ENCODE peak calls at places on chromosomes 1 and 21, in five cellular contexts. T, N, G, Z and W are unnamed samples.

GRCh38 chr1:188709146-188709545 is 1768.5 kb downstream of the BRINP3 start:
- DNase-seq in T (no peak), N (no peak), G (no peak), Z (no peak), W (no peak)

GRCh38 chr1:51535006-51535592 is 16.0 kb upstream of the EPS15 start:
- DNase-seq in T (peak; percentile 48), N (peak; percentile 36), G (no peak), Z (peak; percentile 55), W (peak; percentile 18)

GRCh38 chr21:45906196-45906805 is 75.3 kb upstream of the COL6A1 start:
- DNase-seq in T (no peak), N (no peak), G (peak; percentile 23), Z (peak; percentile 15), W (no peak)

GRCh38 chr1:219917281-219917680 is 11.1 kb downstream of the SLC30A10 start:
- DNase-seq in T (no peak), N (no peak), G (no peak), Z (no peak), W (no peak)

GRCh38 chr1:156869455-156869854 is 8.8 kb downstream of the NTRK1 start:
- DNase-seq in T (no peak), N (no peak), G (no peak), Z (no peak), W (no peak)

GRCh38 chr1:232029297-232029696 is 402.7 kb downstream of the DISC1 start:
- DNase-seq in T (peak; percentile 12), N (no peak), G (no peak), Z (no peak), W (no peak)

GRCh38 chr1:41791667-41792484 is 126.8 kb downstream of the HIVEP3 start:
- DNase-seq in T (no peak), N (no peak), G (no peak), Z (no peak), W (no peak)

GRCh38 chr1:223161321-223161720 is 18.3 kb upstream of the TLR5 start:
- DNase-seq in T (no peak), N (no peak), G (no peak), Z (no peak), W (no peak)

GRCh38 chr1:65503427-65503826 is 83.0 kb downstream of the LEPR start:
- DNase-seq in T (no peak), N (no peak), G (no peak), Z (no peak), W (no peak)

GRCh38 chr1:19770436-19771190 is 29.1 kb downstream of the TMCO4 start:
- DNase-seq in T (no peak), N (no peak), G (no peak), Z (no peak), W (no peak)

GRCh38 chr21:31973402-31973944 is 100.7 kb downstream of the HUNK start:
- DNase-seq in T (no peak), N (no peak), G (no peak), Z (no peak), W (no peak)

GRCh38 chr1:158101944-158102343 is 78.8 kb upstream of the CD1D start:
- DNase-seq in T (no peak), N (no peak), G (no peak), Z (no peak), W (no peak)

DNA sequence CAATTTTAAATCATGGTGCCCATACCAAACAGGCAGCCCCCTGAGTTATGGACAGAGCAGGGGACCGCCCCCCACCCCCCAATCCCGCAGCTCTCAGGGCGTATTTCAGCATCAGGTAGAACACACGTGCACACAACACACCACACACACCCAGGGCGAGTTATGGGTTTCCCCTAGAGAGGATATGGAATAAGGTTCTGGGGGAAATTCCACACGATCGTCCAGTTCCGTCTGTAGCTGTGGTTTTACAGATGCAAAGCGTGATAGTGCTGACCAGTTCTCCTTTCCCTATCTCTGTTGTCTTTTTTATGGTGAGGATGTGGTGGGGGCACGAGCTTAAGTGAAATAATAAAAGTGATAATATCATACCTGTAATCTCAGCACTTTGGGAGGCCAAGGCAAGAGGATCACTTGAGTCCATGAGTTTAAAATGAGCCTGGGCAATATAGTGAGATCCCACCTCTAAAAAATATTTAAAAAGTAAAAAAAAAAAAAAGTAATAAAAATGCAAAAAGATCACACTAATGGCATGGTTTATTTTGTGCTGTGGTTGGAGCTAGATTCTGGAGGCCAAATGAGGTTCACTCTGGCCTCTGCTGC is 25.1 kb downstream of the C2CD2 start:
- DNase-seq in T (no peak), N (no peak), G (no peak), Z (no peak), W (no peak)
- H3K4me1 ChIP-seq in T (peaks cover 15% of the 10 kb centered on the region), N (no peaks in the 10 kb centered on the region), G (peaks cover 14% of the 10 kb centered on the region), Z (peaks cover 36% of the 10 kb centered on the region), W (peaks cover 73% of the 10 kb centered on the region)

DNA sequence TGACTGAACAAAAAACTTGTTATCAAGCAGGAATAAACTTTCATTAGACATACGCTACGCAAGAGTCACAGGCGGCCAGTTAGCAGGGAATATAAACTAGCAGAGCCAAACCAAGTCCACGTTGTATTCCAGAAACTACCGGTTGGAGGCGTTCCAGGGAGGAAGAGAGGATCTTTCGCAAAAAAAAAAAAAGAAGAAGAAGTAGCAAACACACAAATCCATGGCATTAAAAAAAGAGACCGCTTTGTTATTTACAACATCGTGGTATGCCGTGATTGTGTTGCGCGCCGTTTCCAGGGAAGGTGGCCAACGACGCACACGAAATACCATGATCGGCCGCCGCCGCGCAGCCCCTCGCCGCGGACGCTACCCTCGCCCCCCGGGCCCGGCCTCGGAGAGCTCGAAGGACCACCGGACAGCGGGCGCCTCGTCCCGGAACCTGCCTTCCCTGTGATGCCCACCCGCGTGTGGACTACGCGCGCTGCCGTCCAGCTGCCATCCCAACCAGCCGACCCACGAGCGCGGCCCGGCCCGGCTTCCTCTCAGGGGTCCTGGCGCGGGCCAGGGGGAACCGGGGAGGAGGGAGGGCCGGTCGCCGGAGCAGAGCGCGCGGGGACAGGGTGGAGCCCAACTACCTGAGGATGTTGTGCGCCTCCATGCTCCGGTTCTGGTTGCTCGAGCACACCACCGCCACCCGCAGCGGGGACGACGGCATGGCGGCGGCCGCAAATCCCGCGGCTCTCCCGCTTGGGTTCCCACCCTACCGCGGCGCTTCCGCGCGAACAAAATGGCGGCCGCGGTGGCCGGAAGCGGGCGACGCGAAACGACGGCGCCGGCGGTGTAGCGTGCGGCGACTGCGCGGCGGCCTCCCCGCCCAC is 581 bp downstream of the SSU72 start:
- DNase-seq in T (peak; percentile 91), N (peak; percentile 59), G (peak; percentile 84), Z (no peak), W (peak; percentile 63)
- TF ChIP-seq CTCF in T (peak; percentile 42), N (no peak), G (peak; percentile 10), Z (peak; percentile 24), W (peak; percentile 5)

DNA sequence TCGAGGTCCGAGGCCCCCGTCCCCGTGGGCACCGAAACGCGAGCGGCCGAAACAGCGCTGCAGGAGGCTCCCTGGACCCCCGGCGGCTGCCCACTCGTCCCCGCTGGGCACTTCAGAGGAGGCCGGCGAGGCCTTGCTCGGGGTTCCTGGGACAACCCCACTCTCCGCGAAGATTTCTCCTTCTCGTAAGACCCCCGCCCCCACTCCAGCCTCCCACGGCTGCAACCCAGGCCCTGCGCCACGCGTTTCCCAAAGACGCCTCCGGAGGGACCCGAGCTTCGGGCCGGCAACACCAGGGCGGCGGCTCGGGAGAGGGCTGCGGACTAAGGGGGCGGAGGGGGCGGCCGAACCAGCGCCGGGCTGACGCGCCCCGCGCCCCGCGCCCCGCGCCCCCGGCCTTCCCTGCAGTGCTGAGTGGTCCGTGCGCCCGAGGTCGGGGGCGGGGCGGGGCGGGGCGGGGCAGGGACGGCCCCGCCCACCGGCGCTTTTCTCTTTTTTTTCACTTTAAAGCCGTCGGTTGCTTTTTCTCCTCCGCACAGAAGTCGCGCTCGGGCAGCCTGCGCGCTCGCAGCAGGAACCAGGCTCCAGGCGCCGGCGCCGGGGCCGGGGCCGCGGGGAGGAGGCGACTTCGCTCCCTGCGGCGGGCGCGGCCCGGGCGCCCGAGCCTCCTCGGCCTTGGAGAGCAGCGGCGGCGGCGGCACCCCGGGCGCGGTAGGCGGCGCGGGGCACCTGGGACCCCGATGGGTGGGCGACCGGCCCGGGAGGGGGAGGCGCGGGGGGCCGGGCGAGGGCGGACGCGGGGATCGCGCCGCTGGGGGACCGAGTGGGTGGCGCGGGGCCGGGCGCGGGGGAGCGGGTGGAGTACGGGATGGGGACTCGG is at the start of gene SPSB1:
- DNase-seq in T (peak; percentile 88), N (peak; percentile 68), G (peak; percentile 86), Z (peak; percentile 85), W (peak; percentile 67)
- H3K4me1 ChIP-seq in T (peaks cover 4% of the 10 kb centered on the region), N (peaks cover 4% of the 10 kb centered on the region), G (peaks cover 41% of the 10 kb centered on the region), Z (peaks cover 13% of the 10 kb centered on the region), W (peaks cover 64% of the 10 kb centered on the region)

GRCh38 chr1:229254910-229255541 is 15.9 kb upstream of the RAB4A start:
- DNase-seq in T (peak; percentile 46), N (no peak), G (no peak), Z (no peak), W (no peak)
- TF ChIP-seq CTCF in T (peak; percentile 54), N (no peak), G (peak; percentile 35), Z (no peak), W (peak; percentile 54)

DNA sequence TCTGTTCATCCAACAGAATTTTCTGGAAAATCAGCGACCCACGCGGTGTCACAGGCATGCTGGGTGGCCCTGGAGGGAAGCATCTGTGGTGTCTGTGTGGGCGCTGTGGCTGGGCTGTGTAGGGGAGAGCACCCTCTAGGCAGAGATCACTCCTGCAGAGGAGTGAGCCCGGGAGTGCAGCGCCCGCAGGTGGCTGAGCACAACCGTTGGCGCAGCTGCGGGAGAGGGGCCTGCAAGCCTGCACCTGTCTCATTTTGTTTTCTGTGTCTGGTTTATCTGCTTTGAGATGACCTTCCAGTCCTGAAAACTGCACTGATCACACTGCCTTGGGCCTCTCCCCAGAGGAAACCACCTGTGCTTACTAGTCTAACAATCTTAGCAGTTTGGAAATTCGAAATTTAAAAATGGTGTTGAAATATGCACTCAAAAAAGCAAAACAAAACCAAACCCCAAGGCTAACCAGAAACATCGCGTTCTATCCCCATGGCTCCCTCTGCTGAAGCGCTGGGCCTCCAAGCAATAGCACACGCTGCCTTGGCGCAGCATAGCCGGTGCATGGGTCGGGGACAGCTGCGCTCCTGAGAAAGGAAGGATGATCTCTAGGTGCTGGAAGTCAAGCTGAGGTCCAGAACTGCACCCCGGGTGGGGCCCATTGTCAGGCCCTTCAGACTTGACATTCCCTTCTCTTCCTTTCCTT is 4.8 kb downstream of the FAM3B start:
- DNase-seq in T (no peak), N (no peak), G (no peak), Z (no peak), W (no peak)
- H3K4me1 ChIP-seq in T (no peaks in the 10 kb centered on the region), N (no peaks in the 10 kb centered on the region), G (no peaks in the 10 kb centered on the region), Z (peaks cover 3% of the 10 kb centered on the region), W (peaks cover 9% of the 10 kb centered on the region)

GRCh38 chr1:88079036-88079435 is 605.0 kb upstream of the PKN2 start:
- DNase-seq in T (peak; percentile 74), N (no peak), G (no peak), Z (no peak), W (no peak)
- TF ChIP-seq CTCF in T (peak; percentile 85), N (no peak), G (peak; percentile 9), Z (no peak), W (peak; percentile 33)